ENCODE peak calls at places on chromosomes 7 and 10, in four cellular contexts. Y, P, C and Z are unnamed samples.
A peak's percentile ranks its signal among the peaks of the same experiment; 100 is the strongest.

GRCh38 chr7:50852901-50853300 is 70.2 kb upstream of the GRB10 start:
- DNase-seq in P (no peak), C (no peak), Y (no peak), Z (no peak)

GRCh38 chr10:132570771-132571564 is 33.4 kb downstream of the INPP5A start:
- DNase-seq in C (no peak), P (no peak), Y (peak; percentile 55), Z (no peak)

GRCh38 chr10:7457478-7458316 is 46.9 kb upstream of the SFMBT2 start:
- DNase-seq in Y (no peak), P (no peak), C (no peak), Z (no peak)

GRCh38 chr7:96126382-96126781 is 195.5 kb downstream of the SLC25A13 start:
- DNase-seq in P (no peak), C (no peak), Y (no peak), Z (no peak)

GRCh38 chr10:77531441-77532001 is 106.1 kb downstream of the KCNMA1 start:
- DNase-seq in P (peak; percentile 86), C (peak; percentile 82), Y (peak; percentile 50), Z (peak; percentile 70)

GRCh38 chr10:104080762-104081161 is 4.9 kb downstream of the COL17A1 start:
- DNase-seq in Y (no peak), C (peak; percentile 59), P (no peak), Z (no peak)

GRCh38 chr7:132618956-132619305 is 42.7 kb upstream of the PLXNA4 start:
- DNase-seq in P (no peak), Y (no peak), C (no peak), Z (no peak)

GRCh38 chr7:75650671-75651070 is 88.1 kb downstream of the HIP1 start:
- DNase-seq in C (no peak), Y (no peak), P (no peak), Z (peak; percentile 33)

GRCh38 chr7:119944601-119944972 is 328.4 kb upstream of the KCND2 start:
- DNase-seq in P (no peak), Y (no peak), C (no peak), Z (no peak)

GRCh38 chr7:84490661-84491060 is 296.1 kb upstream of the SEMA3A start:
- DNase-seq in Y (no peak), P (no peak), C (no peak), Z (no peak)

GRCh38 chr7:47142169-47142866 is 439.6 kb downstream of the TNS3 start:
- DNase-seq in C (no peak), Y (peak; percentile 26), P (no peak), Z (no peak)

GRCh38 chr10:104642311-104643022 is 1.4 kb downstream of the SORCS3 start:
- DNase-seq in Y (no peak), C (peak; percentile 65), P (no peak), Z (no peak)

GRCh38 chr7:47759056-47759706 is 177.3 kb upstream of the TNS3 start:
- DNase-seq in C (peak; percentile 60), Y (no peak), P (no peak), Z (no peak)

GRCh38 chr10:130971123-130971435 is 340.4 kb downstream of the TCERG1L start:
- DNase-seq in P (no peak), C (no peak), Y (no peak), Z (no peak)

GRCh38 chr7:150737265-150738055 is at the start of gene GIMAP5:
- DNase-seq in P (no peak), Y (no peak), C (no peak), Z (no peak)

GRCh38 chr7:122975341-122975740 is 20.2 kb downstream of the TAS2R16 start:
- DNase-seq in P (no peak), C (no peak), Y (no peak), Z (no peak)

GRCh38 chr7:1663243-1663642 is 6.8 kb upstream of the ELFN1 start:
- DNase-seq in Y (no peak), C (no peak), P (peak; percentile 1), Z (no peak)

GRCh38 chr10:133272301-133272963 is 4.2 kb downstream of the ADAM8 start:
- DNase-seq in Y (no peak), C (no peak), P (no peak), Z (no peak)

GRCh38 chr7:22394739-22395138 is 37.8 kb upstream of the RAPGEF5 start:
- DNase-seq in Y (no peak), P (no peak), C (no peak), Z (no peak)

GRCh38 chr7:32025381-32026075 is 44.7 kb downstream of the PDE1C start:
- DNase-seq in C (no peak), Y (no peak), P (no peak), Z (no peak)

GRCh38 chr10:43126759-43127424 is 11.4 kb upstream of the CSGALNACT2 start:
- DNase-seq in P (no peak), Y (no peak), C (no peak), Z (no peak)

GRCh38 chr10:53771701-53772100 is 999.1 kb upstream of the MBL2 start:
- DNase-seq in C (no peak), Y (no peak), P (no peak), Z (no peak)

GRCh38 chr10:42952358-42952757 is 124.5 kb upstream of the RET start:
- DNase-seq in P (peak; percentile 34), C (no peak), Y (peak; percentile 9), Z (no peak)

DNA sequence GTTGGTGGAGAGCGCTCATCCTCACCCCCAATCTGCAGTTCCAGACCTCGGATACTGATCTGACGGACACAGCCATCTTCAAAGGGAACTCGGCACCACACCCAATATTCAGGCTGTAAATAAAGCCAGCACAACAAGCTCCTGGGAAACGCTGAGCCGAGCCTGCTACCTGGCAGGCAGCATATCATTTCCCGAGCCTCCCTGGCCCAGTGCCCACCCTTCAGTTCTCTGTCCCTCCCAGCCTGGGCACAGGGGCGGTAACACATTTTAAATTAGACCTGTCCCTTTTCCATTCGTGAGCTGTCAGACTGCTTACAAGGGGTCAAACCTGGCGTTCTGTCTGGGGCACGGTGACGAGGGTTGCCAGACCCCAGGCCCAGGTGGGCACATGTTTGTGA is 250.5 kb downstream of the ARHGAP12 start:
- DNase-seq in P (peak; percentile 51), Y (no peak), C (no peak), Z (no peak)
- H3K4me3 ChIP-seq in P (peak overlapping the region; percentile 12), Y (no peak overlapping the region), C (no peak overlapping the region), Z (no peak overlapping the region)

GRCh38 chr10:96298362-96298761 is 5.9 kb upstream of the DNTT start:
- DNase-seq in Y (no peak), C (no peak), P (no peak), Z (no peak)
- H3K4me3 ChIP-seq in Y (no peak overlapping the region), C (no peak overlapping the region), P (no peak overlapping the region), Z (no peak overlapping the region)

DNA sequence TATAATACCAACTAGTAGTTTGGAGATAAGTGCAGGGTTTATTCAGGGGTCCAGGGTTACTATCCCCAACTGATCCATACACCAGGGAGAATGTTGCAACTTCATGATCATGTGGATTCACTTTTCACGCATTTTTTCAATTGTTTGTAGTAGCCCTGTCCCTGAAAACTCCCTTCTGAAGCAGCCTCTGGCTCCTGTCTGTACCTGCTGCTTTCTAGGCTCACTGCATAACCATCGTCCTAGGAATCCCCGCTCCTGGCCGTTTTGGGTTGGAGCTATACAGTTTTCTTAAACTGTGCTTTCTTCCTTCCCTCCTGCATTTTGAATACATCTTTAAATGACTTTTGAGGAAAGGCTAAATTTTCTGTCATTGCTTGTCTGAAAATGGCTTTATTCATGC is 154.1 kb downstream of the SDHAF3 start:
- DNase-seq in C (no peak), P (no peak), Y (no peak), Z (no peak)
- H3K4me3 ChIP-seq in C (no peak overlapping the region), P (no peak overlapping the region), Y (no peak overlapping the region), Z (no peak overlapping the region)

DNA sequence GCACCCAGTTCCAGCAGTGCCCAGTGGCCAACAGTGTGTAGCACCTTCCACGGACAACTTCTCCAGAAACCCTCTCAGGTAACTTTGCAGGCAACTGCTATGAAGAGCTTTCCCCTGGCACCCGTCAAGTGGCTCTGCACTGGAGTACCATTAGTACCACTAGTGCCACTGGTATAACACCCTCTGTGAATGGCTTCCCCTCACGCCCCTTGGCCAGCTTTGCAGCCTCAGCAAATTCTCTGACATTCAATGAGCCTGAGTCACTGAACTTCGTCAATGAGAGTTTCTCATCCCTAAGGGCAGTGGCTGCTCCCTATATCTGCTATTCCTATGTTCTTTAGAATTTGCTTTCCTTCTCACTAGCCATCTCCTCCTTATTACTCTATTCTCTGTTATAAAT is 7.6 kb upstream of the HERPUD2 start:
- DNase-seq in Y (no peak), P (no peak), C (no peak), Z (no peak)
- H3K4me3 ChIP-seq in Y (no peak overlapping the region), P (no peak overlapping the region), C (no peak overlapping the region), Z (no peak overlapping the region)

GRCh38 chr10:3779146-3779707 is 5.8 kb downstream of the KLF6 start:
- DNase-seq in P (no peak), C (no peak), Y (no peak), Z (no peak)
- H3K4me3 ChIP-seq in P (peak overlapping the region; percentile 83), C (no peak overlapping the region), Y (peak overlapping the region; percentile 90), Z (peak overlapping the region; percentile 83)

DNA sequence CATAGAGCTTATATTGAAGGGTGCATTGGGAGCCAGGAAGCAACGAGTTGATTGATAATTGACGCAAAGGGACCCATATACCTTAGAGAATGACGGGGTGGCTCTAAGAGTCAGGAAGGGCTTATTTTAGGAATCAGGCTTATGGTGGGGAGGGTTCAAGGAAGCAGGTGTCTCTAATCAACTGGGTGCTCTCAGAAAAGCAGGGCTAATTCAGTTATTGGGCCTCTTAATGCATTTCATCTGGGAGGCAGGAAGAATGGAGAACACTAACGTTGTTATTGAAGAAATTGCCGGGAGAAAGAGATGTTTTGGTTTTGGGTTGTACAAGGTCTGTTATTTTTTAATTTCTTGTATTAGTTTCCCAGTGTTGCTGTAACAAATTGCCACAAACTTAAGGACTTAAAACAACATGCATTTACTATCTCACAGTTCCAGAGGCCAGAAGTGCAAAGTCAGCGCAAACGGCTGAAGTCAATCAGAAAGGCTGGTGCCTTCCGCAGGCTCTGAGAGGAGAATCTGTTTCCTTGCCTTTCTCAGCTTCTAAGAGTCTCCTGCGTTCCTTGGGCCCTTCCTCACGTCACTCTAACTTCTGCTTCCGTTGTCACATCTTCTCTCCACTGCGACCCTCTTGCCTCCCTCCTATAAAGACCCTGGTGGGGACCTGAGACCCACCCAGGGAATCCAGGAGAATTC is 328.4 kb upstream of the C7orf33 start:
- DNase-seq in P (no peak), Y (no peak), C (no peak), Z (no peak)
- H3K4me3 ChIP-seq in P (no peak overlapping the region), Y (no peak overlapping the region), C (no peak overlapping the region), Z (peak overlapping the region; percentile 21)

DNA sequence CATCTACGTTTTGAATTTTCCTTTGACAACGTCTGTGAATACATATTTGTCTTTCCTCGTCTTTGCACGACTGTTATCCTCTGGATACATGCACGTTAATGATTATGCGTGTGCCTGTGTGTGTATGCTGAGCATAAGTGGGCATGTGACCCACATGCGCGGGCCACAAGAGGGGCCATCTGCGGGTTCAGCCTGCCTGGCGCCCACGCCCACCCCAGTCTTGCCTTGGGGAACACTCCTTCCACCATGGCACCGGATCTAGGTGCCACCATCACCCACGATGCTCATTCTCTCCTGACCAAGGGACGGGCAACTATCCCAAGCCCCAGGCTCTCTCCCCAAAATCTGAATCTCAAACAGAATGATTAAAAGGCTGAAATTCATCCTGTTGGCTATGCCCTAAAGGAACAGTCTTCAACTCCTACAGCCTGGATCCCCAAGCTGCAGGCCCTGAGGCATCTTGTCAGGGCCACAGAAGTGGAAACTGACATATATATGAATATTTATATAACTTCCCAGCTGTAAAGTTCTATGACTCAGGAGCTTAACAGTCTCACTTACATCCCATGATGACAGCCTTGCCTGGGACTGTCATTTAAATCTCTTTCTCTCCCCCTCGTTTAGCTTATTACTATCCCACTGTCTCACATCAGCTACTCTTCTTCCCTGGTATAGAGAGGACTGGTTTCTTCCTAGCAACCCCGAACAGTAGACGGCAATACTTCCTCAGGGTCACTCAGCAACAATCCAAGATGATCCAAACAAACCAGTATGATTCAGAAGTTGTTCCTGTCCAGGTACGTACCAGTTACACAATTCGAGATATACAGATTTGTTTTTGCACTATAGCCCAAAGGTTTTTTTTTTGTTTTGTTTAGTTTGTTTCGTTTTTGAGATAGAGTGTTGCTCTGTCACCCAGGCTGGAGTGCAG is 22.9 kb downstream of the KIAA1549 start:
- DNase-seq in P (no peak), C (no peak), Y (no peak), Z (no peak)
- H3K4me3 ChIP-seq in P (no peak overlapping the region), C (no peak overlapping the region), Y (no peak overlapping the region), Z (no peak overlapping the region)

GRCh38 chr7:54773472-54774399 is 14.7 kb upstream of the SEC61G start:
- DNase-seq in P (peak; percentile 73), C (peak; percentile 93), Y (peak; percentile 50), Z (peak; percentile 25)
- H3K4me3 ChIP-seq in P (peak overlapping the region; percentile 41), C (peak overlapping the region; percentile 48), Y (peak overlapping the region; percentile 44), Z (peak overlapping the region; percentile 71)